ENCODE peak calls at places on chromosomes 5 and 9, in eight cellular contexts. One of them, this sample, is unnamed.

GRCh38 chr5:132746592-132747063 is 598 bp upstream of the CCNI2 start:
- DNase-seq in body of pancreas: peak
- DNase-seq in ovary: no peak
- DNase-seq in GM12892: no peak
- DNase-seq in H54: no peak
- DNase-seq in breast epithelium: peak
- DNase-seq in A549: no peak
- DNase-seq in heart left ventricle: no peak
- DNase-seq in this sample: no peak

GRCh38 chr9:129027685-129028191 is 393 bp downstream of the SH3GLB2 start:
- DNase-seq in ovary: peak
- DNase-seq in breast epithelium: peak
- DNase-seq in A549: peak
- DNase-seq in heart left ventricle: peak
- DNase-seq in GM12892: no peak
- DNase-seq in H54: peak
- DNase-seq in body of pancreas: peak
- DNase-seq in this sample: peak

GRCh38 chr5:76818844-76819831 is at the start of gene F2RL1:
- DNase-seq in breast epithelium: peak
- DNase-seq in ovary: peak
- DNase-seq in GM12892: no peak
- DNase-seq in heart left ventricle: peak
- DNase-seq in H54: peak
- DNase-seq in body of pancreas: peak
- DNase-seq in A549: peak
- DNase-seq in this sample: no peak

GRCh38 chr9:77176686-77177142 is 620 bp upstream of the VPS13A start:
- DNase-seq in A549: no peak
- DNase-seq in H54: no peak
- DNase-seq in ovary: no peak
- DNase-seq in breast epithelium: no peak
- DNase-seq in heart left ventricle: no peak
- DNase-seq in GM12892: no peak
- DNase-seq in body of pancreas: no peak
- DNase-seq in this sample: no peak

GRCh38 chr5:103293719-103294118 is 35.2 kb downstream of the MACIR start:
- DNase-seq in body of pancreas: no peak
- DNase-seq in GM12892: no peak
- DNase-seq in H54: no peak
- DNase-seq in A549: no peak
- DNase-seq in ovary: no peak
- DNase-seq in heart left ventricle: no peak
- DNase-seq in breast epithelium: no peak
- DNase-seq in this sample: no peak

GRCh38 chr5:52743970-52744369 is 43.7 kb upstream of the ITGA1 start:
- DNase-seq in ovary: no peak
- DNase-seq in H54: no peak
- DNase-seq in heart left ventricle: no peak
- DNase-seq in body of pancreas: no peak
- DNase-seq in A549: no peak
- DNase-seq in GM12892: no peak
- DNase-seq in breast epithelium: no peak
- DNase-seq in this sample: no peak

GRCh38 chr9:131776473-131776872 is 36.6 kb upstream of the RAPGEF1 start:
- DNase-seq in GM12892: no peak
- DNase-seq in heart left ventricle: peak
- DNase-seq in breast epithelium: no peak
- DNase-seq in H54: no peak
- DNase-seq in A549: no peak
- DNase-seq in body of pancreas: no peak
- DNase-seq in ovary: no peak
- DNase-seq in this sample: peak

GRCh38 chr9:8816361-8816760 is 1016.8 kb upstream of the DMAC1 start:
- DNase-seq in heart left ventricle: no peak
- DNase-seq in ovary: no peak
- DNase-seq in GM12892: no peak
- DNase-seq in A549: no peak
- DNase-seq in breast epithelium: no peak
- DNase-seq in body of pancreas: no peak
- DNase-seq in H54: no peak
- DNase-seq in this sample: no peak

DNA sequence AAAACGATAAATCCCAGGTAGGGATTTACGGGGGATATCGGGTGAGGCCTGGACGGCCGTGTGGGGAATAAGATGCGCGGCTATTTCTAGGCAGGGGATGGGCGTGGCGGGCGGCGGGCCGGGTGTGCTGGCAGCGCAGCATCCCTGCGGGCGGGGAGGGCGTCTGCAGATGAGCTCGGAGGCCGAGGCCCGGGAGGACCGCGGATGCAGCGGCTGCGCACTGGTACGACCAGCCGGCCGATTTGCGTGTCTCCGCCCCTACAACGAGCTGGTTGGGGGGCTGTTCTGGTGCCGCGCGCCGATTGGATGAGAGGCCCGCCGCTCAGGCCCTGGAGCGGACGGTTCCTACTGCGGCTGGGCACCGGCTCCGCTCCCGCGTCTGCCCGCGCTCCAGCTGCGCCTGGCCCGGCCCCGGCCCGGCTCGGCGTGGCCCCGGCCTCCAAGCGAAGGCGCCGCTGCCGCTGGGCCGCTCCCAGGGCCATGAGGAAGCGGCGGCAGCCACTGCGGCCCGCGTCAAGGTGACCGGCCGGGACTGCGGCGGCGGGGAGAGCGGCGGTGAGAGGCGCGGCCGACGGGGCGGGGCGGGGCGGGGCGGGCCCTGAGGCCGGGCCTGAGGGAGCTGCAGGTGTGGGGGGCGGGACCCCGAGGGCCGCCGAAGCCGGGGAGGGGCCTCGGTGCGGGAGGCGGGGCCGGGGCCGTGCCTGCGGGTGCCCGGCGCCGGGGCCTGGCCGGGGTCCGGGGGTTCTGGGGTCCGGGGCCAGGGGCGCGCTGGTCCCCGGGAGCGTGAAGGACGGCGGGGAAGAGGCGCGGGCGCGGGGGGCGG is at the start of gene RALGPS1:
- DNase-seq in H54: peak
- DNase-seq in breast epithelium: peak
- DNase-seq in heart left ventricle: peak
- DNase-seq in A549: peak
- DNase-seq in GM12892: peak
- DNase-seq in body of pancreas: peak
- DNase-seq in ovary: peak
- DNase-seq in this sample: peak
- TF ChIP-seq POLR2A in H54: no peak
- TF ChIP-seq POLR2A in breast epithelium: no peak
- TF ChIP-seq POLR2A in heart left ventricle: no peak
- TF ChIP-seq POLR2A in A549: peak
- TF ChIP-seq POLR2A in GM12892: no peak
- TF ChIP-seq POLR2A in body of pancreas: peak
- TF ChIP-seq POLR2A in ovary: no peak
- TF ChIP-seq POLR2A in this sample: no peak

DNA sequence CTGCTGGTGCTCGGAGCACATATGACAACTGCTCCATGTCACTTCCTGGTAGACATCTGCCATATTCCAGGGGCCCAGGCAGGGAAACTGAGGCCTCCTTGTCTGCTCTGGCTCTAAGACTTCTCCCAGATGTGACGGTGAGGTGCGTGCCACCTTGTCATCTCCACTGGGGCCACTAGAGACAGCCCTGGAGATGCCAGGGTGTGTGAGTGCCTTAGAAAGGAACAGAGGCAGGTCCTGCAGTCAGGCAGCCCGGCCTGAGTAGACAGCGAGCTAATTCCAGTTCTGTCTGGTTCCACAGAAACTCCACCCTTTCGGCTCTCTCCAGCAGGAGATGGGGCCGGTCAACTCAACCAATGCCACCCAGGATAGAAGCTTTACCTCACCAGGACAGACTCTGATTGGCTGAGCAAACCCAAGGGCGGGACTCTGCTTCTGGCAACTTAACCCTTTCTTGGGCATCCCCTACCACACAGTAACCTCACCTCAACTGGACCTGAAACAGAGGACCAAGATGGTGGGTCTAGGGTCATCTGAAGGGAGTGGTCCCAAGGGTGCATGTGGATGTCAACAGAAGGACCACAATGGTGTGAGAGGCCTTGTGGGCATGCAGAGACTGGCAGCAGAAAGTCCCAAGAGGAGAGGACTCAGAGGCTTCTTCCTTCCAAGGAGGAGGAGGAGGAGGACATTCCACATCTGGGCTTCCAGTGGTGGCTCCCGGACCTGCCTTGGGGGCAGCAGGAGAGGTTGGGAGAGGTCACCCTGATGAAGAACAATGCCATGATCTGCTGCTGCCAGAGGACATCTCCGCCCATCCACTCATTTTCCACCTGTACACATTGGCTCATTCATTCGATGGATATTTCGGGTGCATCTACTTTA is 77.7 kb downstream of the RGS3 start:
- DNase-seq in body of pancreas: peak
- DNase-seq in GM12892: no peak
- DNase-seq in breast epithelium: no peak
- DNase-seq in A549: peak
- DNase-seq in heart left ventricle: peak
- DNase-seq in H54: peak
- DNase-seq in ovary: no peak
- DNase-seq in this sample: peak
- TF ChIP-seq POLR2A in body of pancreas: peak
- TF ChIP-seq POLR2A in GM12892: no peak
- TF ChIP-seq POLR2A in breast epithelium: no peak
- TF ChIP-seq POLR2A in A549: no peak
- TF ChIP-seq POLR2A in heart left ventricle: no peak
- TF ChIP-seq POLR2A in H54: no peak
- TF ChIP-seq POLR2A in ovary: no peak
- TF ChIP-seq POLR2A in this sample: peak

GRCh38 chr9:90801175-90801506 is 478 bp upstream of the SYK start:
- DNase-seq in heart left ventricle: no peak
- DNase-seq in H54: no peak
- DNase-seq in GM12892: no peak
- DNase-seq in body of pancreas: no peak
- DNase-seq in A549: no peak
- DNase-seq in breast epithelium: no peak
- DNase-seq in ovary: no peak
- DNase-seq in this sample: no peak

GRCh38 chr9:90802534-90802933 is 915 bp downstream of the SYK start:
- DNase-seq in body of pancreas: no peak
- DNase-seq in A549: no peak
- DNase-seq in GM12892: no peak
- DNase-seq in breast epithelium: no peak
- DNase-seq in heart left ventricle: no peak
- DNase-seq in ovary: no peak
- DNase-seq in H54: no peak
- DNase-seq in this sample: no peak

GRCh38 chr9:90799271-90799860 is 2.3 kb upstream of the SYK start:
- DNase-seq in ovary: no peak
- DNase-seq in A549: no peak
- DNase-seq in H54: no peak
- DNase-seq in heart left ventricle: no peak
- DNase-seq in GM12892: no peak
- DNase-seq in body of pancreas: no peak
- DNase-seq in breast epithelium: no peak
- DNase-seq in this sample: no peak

GRCh38 chr9:90803860-90804593 is 2.4 kb downstream of the SYK start:
- DNase-seq in A549: no peak
- DNase-seq in heart left ventricle: no peak
- DNase-seq in ovary: no peak
- DNase-seq in body of pancreas: no peak
- DNase-seq in breast epithelium: no peak
- DNase-seq in H54: no peak
- DNase-seq in GM12892: no peak
- DNase-seq in this sample: no peak

DNA sequence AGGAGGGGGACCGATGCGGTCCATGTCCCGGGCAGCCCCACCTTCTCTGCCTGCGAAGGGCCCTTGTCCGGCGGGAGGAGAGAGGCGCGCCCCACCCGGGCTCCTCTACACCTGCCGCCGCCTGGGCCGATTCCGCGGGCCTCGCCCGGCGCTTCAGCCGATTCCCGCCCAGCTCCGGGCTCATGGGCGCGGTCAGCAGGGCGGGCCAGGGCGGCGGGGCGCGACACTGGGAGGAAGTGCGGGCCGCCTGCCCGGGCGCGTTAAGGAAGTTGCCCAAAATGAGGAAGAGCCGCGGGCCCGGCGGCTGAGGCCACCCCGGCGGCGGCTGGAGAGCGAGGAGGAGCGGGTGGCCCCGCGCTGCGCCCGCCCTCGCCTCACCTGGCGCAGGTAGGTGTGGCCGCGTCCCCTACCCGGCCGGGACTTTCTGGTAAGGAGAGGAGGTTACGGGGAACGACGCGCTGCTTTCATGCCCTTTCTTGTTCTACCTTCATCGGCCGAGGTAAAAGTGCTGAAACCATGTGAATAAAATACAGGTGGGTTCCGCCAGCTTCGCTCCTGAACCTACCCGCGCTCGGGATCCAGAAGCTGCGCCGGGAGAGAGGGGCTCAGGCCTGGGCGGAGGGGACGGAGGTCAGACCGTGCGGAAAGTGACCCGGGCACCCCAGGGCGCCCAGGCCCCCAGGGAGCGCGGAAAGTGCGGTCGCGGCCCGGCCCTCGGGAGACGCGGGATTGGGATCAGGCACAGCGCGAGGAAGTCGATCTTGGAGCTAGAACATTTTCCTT is at the start of gene SYK:
- DNase-seq in breast epithelium: no peak
- DNase-seq in GM12892: peak
- DNase-seq in H54: no peak
- DNase-seq in body of pancreas: peak
- DNase-seq in heart left ventricle: peak
- DNase-seq in ovary: no peak
- DNase-seq in A549: no peak
- DNase-seq in this sample: peak
- TF ChIP-seq POLR2A in breast epithelium: no peak
- TF ChIP-seq POLR2A in GM12892: no peak
- TF ChIP-seq POLR2A in H54: no peak
- TF ChIP-seq POLR2A in body of pancreas: peak
- TF ChIP-seq POLR2A in heart left ventricle: no peak
- TF ChIP-seq POLR2A in ovary: no peak
- TF ChIP-seq POLR2A in A549: no peak
- TF ChIP-seq POLR2A in this sample: peak

GRCh38 chr9:2241875-2242741 is 227.0 kb downstream of the SMARCA2 start:
- DNase-seq in heart left ventricle: peak
- DNase-seq in H54: peak
- DNase-seq in A549: peak
- DNase-seq in ovary: peak
- DNase-seq in breast epithelium: peak
- DNase-seq in body of pancreas: peak
- DNase-seq in GM12892: peak
- DNase-seq in this sample: peak
- TF ChIP-seq POLR2A in heart left ventricle: no peak
- TF ChIP-seq POLR2A in H54: peak
- TF ChIP-seq POLR2A in A549: peak
- TF ChIP-seq POLR2A in ovary: peak
- TF ChIP-seq POLR2A in breast epithelium: no peak
- TF ChIP-seq POLR2A in body of pancreas: peak
- TF ChIP-seq POLR2A in GM12892: no peak
- TF ChIP-seq POLR2A in this sample: no peak

GRCh38 chr5:59276277-59276647 is 617.3 kb downstream of the PDE4D start:
- DNase-seq in breast epithelium: no peak
- DNase-seq in heart left ventricle: no peak
- DNase-seq in ovary: no peak
- DNase-seq in H54: no peak
- DNase-seq in body of pancreas: no peak
- DNase-seq in GM12892: no peak
- DNase-seq in A549: no peak
- DNase-seq in this sample: no peak
- TF ChIP-seq POLR2A in breast epithelium: no peak
- TF ChIP-seq POLR2A in heart left ventricle: no peak
- TF ChIP-seq POLR2A in ovary: no peak
- TF ChIP-seq POLR2A in H54: no peak
- TF ChIP-seq POLR2A in body of pancreas: no peak
- TF ChIP-seq POLR2A in GM12892: no peak
- TF ChIP-seq POLR2A in A549: no peak
- TF ChIP-seq POLR2A in this sample: no peak